ENCODE peak calls at places on chromosome 10, in four cellular contexts. Y, G, Q and A are unnamed samples.

GRCh38 chr10:95976295-95977229 is 66.8 kb upstream of the CCNJ start:
- DNase-seq in Q (peak; percentile 4), G (peak; percentile 13), Y (no peak), A (no peak)

GRCh38 chr10:103682042-103682441 is 173.3 kb downstream of the SH3PXD2A start:
- DNase-seq in G (no peak), Y (no peak), Q (no peak), A (no peak)

GRCh38 chr10:52499281-52499680 is 185.2 kb downstream of the DKK1 start:
- DNase-seq in Q (no peak), Y (no peak), G (no peak), A (no peak)

GRCh38 chr10:3757250-3757637 is 27.8 kb downstream of the KLF6 start:
- DNase-seq in Q (no peak), G (no peak), Y (no peak), A (no peak)

GRCh38 chr10:24483701-24484100 is 240.0 kb downstream of the ARHGAP21 start:
- DNase-seq in Y (no peak), G (peak; percentile 91), Q (peak; percentile 75), A (peak; percentile 99)

GRCh38 chr10:108275895-108276685 is 1111.6 kb upstream of the SORCS1 start:
- DNase-seq in G (no peak), Y (no peak), Q (no peak), A (no peak)

GRCh38 chr10:77478248-77478963 is 159.2 kb downstream of the KCNMA1 start:
- DNase-seq in G (peak; percentile 88), Q (no peak), Y (peak; percentile 36), A (peak; percentile 90)

GRCh38 chr10:110163841-110164240 is 43.6 kb upstream of the MXI1 start:
- DNase-seq in Y (no peak), Q (no peak), G (no peak), A (no peak)

GRCh38 chr10:96491303-96491702 is 22.4 kb downstream of the TLL2 start:
- DNase-seq in G (peak; percentile 37), Y (no peak), Q (no peak), A (no peak)

GRCh38 chr10:3527144-3527543 is 257.9 kb downstream of the KLF6 start:
- DNase-seq in Q (no peak), G (no peak), Y (no peak), A (no peak)

GRCh38 chr10:42598249-42598873 is 40.0 kb downstream of the ZNF33B start:
- DNase-seq in Y (no peak), G (no peak), Q (no peak), A (no peak)

GRCh38 chr10:110794808-110795207 is 76.9 kb upstream of the PDCD4 start:
- DNase-seq in G (no peak), Y (no peak), Q (no peak), A (no peak)

GRCh38 chr10:5447611-5448071 is 35.3 kb downstream of the NET1 start:
- DNase-seq in Q (no peak), Y (no peak), G (no peak), A (peak; percentile 33)

GRCh38 chr10:52479567-52479966 is 165.5 kb downstream of the DKK1 start:
- DNase-seq in Y (no peak), G (peak; percentile 61), Q (no peak), A (no peak)

GRCh38 chr10:1488970-1489548 is 248.3 kb downstream of the ADARB2 start:
- DNase-seq in Q (no peak), Y (no peak), G (no peak), A (no peak)

GRCh38 chr10:7519351-7519750 is 108.5 kb upstream of the SFMBT2 start:
- DNase-seq in Q (peak; percentile 11), Y (no peak), G (peak; percentile 35), A (peak; percentile 24)

GRCh38 chr10:117214401-117214800 is 17.1 kb downstream of the KCNK18 start:
- DNase-seq in Q (peak; percentile 44), G (peak; percentile 60), Y (no peak), A (peak; percentile 40)

GRCh38 chr10:34814228-34815173 is 595 bp downstream of the PARD3 start:
- DNase-seq in Q (peak; percentile 43), Y (peak; percentile 47), G (peak; percentile 72), A (no peak)

GRCh38 chr10:86367339-86367951 is 850 bp upstream of the GRID1 start:
- DNase-seq in Q (no peak), Y (no peak), G (no peak), A (no peak)

GRCh38 chr10:16945566-16945965 is 128.3 kb upstream of the RSU1 start:
- DNase-seq in Q (no peak), Y (no peak), G (no peak), A (no peak)

GRCh38 chr10:14945097-14945496 is 8.8 kb downstream of the DCLRE1C start:
- DNase-seq in G (peak; percentile 3), Q (no peak), Y (no peak), A (no peak)

GRCh38 chr10:119849944-119850343 is 22.7 kb downstream of the MCMBP start:
- DNase-seq in G (no peak), Q (no peak), Y (no peak), A (no peak)

GRCh38 chr10:104300736-104301292 is 31.8 kb downstream of the GSTO2 start:
- DNase-seq in G (peak; percentile 79), Y (peak; percentile 70), Q (peak; percentile 59), A (peak; percentile 92)

GRCh38 chr10:49408437-49409306 is 12.8 kb upstream of the DRGX start:
- DNase-seq in Y (no peak), Q (no peak), G (peak; percentile 64), A (no peak)

GRCh38 chr10:55820071-55820470 is 541.0 kb downstream of the ZWINT start:
- DNase-seq in Q (no peak), G (no peak), Y (no peak), A (no peak)

GRCh38 chr10:34816067-34817002 is 1.2 kb upstream of the PARD3 start:
- DNase-seq in G (peak; percentile 70), Q (peak; percentile 44), Y (peak; percentile 30), A (peak; percentile 33)

GRCh38 chr10:6811153-6811552 is 231.1 kb upstream of the PRKCQ start:
- DNase-seq in G (no peak), Y (no peak), Q (no peak), A (no peak)

GRCh38 chr10:72186633-72187330 is 29.0 kb upstream of the ANAPC16 start:
- DNase-seq in Y (peak; percentile 81), G (no peak), Q (no peak), A (peak; percentile 28)

GRCh38 chr10:6445671-6446278 is 134.3 kb downstream of the PRKCQ start:
- DNase-seq in Q (peak; percentile 60), Y (no peak), G (peak; percentile 36), A (peak; percentile 30)

GRCh38 chr10:51510231-51510630 is 189.2 kb downstream of the CSTF2T start:
- DNase-seq in G (peak; percentile 48), Y (no peak), Q (no peak), A (no peak)

GRCh38 chr10:105549731-105550130 is 908.6 kb downstream of the SORCS3 start:
- DNase-seq in Q (no peak), G (no peak), Y (no peak), A (no peak)
- H3K4me1 ChIP-seq in Q (no peaks in the 10 kb centered on the region), G (no peaks in the 10 kb centered on the region), Y (no peaks in the 10 kb centered on the region), A (no peaks in the 10 kb centered on the region)

DNA sequence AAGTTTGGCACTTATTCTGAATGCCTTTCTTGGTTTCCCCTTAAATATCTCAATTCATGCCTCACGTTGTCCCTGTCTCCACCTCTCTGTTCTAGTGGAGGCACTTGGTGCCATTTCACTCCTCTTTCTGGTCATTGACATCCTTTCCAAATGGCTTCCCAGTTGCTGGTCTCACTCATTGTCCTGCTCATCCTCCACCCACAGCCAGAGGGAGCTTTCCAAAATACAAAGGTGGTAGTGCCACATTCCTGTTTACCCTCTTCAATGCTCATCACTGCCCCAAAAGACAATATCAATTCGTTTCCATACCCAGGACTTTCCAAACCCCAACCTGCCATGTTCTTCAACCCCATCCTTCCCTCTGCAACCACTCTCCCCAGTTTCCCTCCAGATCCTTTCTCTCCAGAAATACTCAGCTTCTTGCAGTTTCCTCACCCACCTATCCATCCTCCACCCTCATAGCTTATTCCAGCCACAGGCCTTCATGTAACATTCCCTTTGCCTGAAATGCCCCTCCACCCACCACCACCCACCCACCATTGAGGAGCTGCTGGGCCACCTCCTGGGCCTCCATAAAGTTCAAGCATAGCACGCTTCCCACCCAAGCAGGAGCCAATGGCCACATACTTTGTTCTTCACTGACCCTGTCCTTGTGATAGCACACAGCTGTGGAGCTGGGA is 63.1 kb upstream of the ADRB1 start:
- DNase-seq in G (peak; percentile 34), Y (no peak), Q (peak; percentile 21), A (no peak)
- TF ChIP-seq CTCF in G (peak; percentile 45), Y (no peak), Q (peak; percentile 30), A (peak; percentile 56)

DNA sequence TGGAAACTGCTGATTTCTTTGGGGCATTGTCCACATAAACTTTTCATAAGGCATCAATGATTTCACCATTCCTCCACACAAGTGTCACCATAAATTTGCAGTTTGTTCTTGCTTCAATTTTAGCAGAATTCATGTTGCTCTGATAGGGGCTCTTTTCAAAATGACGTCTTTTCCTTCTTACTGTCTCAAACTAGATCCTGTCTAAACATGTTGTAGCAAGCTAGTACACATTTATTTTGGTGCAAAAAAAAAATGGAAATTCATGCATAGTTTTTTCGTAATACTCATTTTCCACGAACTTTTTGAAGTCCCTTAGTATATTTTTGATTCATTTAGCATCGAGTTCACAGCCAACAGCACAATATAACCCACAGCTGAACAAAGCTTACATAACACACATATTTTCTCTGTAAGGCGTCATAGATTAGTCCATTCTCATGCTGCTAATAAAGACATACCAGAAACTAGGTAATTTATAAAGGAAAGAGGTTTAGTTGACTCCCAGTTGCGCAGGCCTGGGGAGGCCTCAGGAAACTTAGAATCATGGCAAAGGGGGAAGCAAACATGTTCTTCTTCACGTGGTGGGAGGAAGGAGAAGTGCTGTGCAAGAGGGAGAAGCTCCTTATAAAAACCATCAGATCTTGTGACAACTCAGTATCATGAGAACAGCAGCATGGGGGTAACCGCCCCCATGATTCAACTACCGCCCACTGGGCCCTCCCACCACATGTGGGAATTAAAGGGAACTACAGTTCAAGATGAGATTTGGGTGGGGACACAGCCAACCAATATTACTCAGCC is 301.6 kb downstream of the CCDC3 start:
- DNase-seq in Y (no peak), Q (no peak), G (no peak), A (no peak)
- H3K27ac ChIP-seq in Y (peak overlapping the region; percentile 48), Q (peak overlapping the region; percentile 94), G (no peak overlapping the region), A (no peak overlapping the region)

DNA sequence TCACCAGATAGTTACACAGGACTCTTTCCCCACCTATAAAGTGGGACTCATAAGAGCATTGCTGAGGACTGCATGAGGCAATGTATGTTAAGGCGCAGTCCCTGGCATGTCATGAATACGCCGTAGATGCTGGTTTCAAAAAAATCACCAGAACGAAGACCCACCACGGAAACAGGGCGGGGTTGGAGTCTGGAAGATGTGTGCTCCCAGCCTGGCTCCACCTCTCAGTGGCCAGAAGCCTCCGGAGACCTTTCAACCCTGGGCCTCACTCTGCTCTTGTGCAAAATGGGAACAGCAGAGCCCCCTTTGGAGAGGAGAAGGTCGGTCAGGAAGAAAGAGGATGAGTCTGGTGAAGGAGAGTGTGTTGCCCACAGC is 12.4 kb upstream of the ZMIZ1 start:
- DNase-seq in G (no peak), Y (no peak), Q (no peak), A (no peak)
- H3K4me1 ChIP-seq in G (peaks cover 4% of the 10 kb centered on the region), Y (no peaks in the 10 kb centered on the region), Q (peaks cover 15% of the 10 kb centered on the region), A (no peaks in the 10 kb centered on the region)

GRCh38 chr10:118592675-118593330 is 2.6 kb downstream of the PRLHR start:
- DNase-seq in Q (no peak), Y (no peak), G (no peak), A (no peak)

GRCh38 chr10:118595064-118595420 is 406 bp downstream of the PRLHR start:
- DNase-seq in Q (no peak), Y (no peak), G (no peak), A (no peak)

GRCh38 chr10:118596426-118597124 is 1.1 kb upstream of the PRLHR start:
- DNase-seq in Q (no peak), G (no peak), Y (no peak), A (no peak)

GRCh38 chr10:118595598-118596425 is at the start of gene PRLHR:
- DNase-seq in Q (no peak), Y (peak; percentile 51), G (no peak), A (no peak)

GRCh38 chr10:118594392-118595063 is 920 bp downstream of the PRLHR start:
- DNase-seq in G (no peak), Y (peak; percentile 63), Q (peak; percentile 56), A (no peak)
- TF ChIP-seq CTCF in G (no peak), Y (peak; percentile 26), Q (no peak), A (peak; percentile 50)